ENCODE peak calls at places on chromosomes 7 and 10, in seven cellular contexts. One of them, this sample, is unnamed.

GRCh38 chr10:62803993-62804383 is 532 bp upstream of the ADO start:
- DNase-seq in ELR: peak; percentile 10
- DNase-seq in stimulated activated CD4-positive, alpha-beta T cell treated with anti-CD3 and anti-CD28 coated beads, Interleukin-4, amount 100 ng/mL, for 24 hours: no peak
- DNase-seq in spleen: no peak
- DNase-seq in activated CD4-positive, alpha-beta T cell treated with anti-CD3 and anti-CD28 coated beads, Interleukin-2, amount 10 ng/mL, durations not matched to agents 7 days and 5 days: no peak
- DNase-seq in activated T-helper 1 cell treated with Interleukin-2 at 50 U/mL for 16 hours: no peak
- DNase-seq in posterior cingulate gyrus: no peak
- DNase-seq in this sample: no peak

GRCh38 chr10:35341521-35341920 is 5.2 kb downstream of the CCNY start:
- DNase-seq in spleen: no peak
- DNase-seq in posterior cingulate gyrus: no peak
- DNase-seq in activated CD4-positive, alpha-beta T cell treated with anti-CD3 and anti-CD28 coated beads, Interleukin-2, amount 10 ng/mL, durations not matched to agents 7 days and 5 days: peak; percentile 58
- DNase-seq in stimulated activated CD4-positive, alpha-beta T cell treated with anti-CD3 and anti-CD28 coated beads, Interleukin-4, amount 100 ng/mL, for 24 hours: no peak
- DNase-seq in activated T-helper 1 cell treated with Interleukin-2 at 50 U/mL for 16 hours: no peak
- DNase-seq in ELR: no peak
- DNase-seq in this sample: peak; percentile 43

GRCh38 chr7:117113871-117114270 is 160.6 kb downstream of the ST7 start:
- DNase-seq in activated T-helper 1 cell treated with Interleukin-2 at 50 U/mL for 16 hours: no peak
- DNase-seq in stimulated activated CD4-positive, alpha-beta T cell treated with anti-CD3 and anti-CD28 coated beads, Interleukin-4, amount 100 ng/mL, for 24 hours: no peak
- DNase-seq in spleen: no peak
- DNase-seq in posterior cingulate gyrus: no peak
- DNase-seq in activated CD4-positive, alpha-beta T cell treated with anti-CD3 and anti-CD28 coated beads, Interleukin-2, amount 10 ng/mL, durations not matched to agents 7 days and 5 days: no peak
- DNase-seq in ELR: no peak
- DNase-seq in this sample: no peak

GRCh38 chr10:58662314-58662713 is 149.6 kb downstream of the BICC1 start:
- DNase-seq in activated T-helper 1 cell treated with Interleukin-2 at 50 U/mL for 16 hours: no peak
- DNase-seq in ELR: peak; percentile 90
- DNase-seq in posterior cingulate gyrus: no peak
- DNase-seq in spleen: no peak
- DNase-seq in stimulated activated CD4-positive, alpha-beta T cell treated with anti-CD3 and anti-CD28 coated beads, Interleukin-4, amount 100 ng/mL, for 24 hours: no peak
- DNase-seq in activated CD4-positive, alpha-beta T cell treated with anti-CD3 and anti-CD28 coated beads, Interleukin-2, amount 10 ng/mL, durations not matched to agents 7 days and 5 days: no peak
- DNase-seq in this sample: no peak

GRCh38 chr7:80443336-80443735 is 68.5 kb downstream of the GNAT3 start:
- DNase-seq in posterior cingulate gyrus: no peak
- DNase-seq in activated T-helper 1 cell treated with Interleukin-2 at 50 U/mL for 16 hours: no peak
- DNase-seq in activated CD4-positive, alpha-beta T cell treated with anti-CD3 and anti-CD28 coated beads, Interleukin-2, amount 10 ng/mL, durations not matched to agents 7 days and 5 days: no peak
- DNase-seq in spleen: no peak
- DNase-seq in ELR: no peak
- DNase-seq in stimulated activated CD4-positive, alpha-beta T cell treated with anti-CD3 and anti-CD28 coated beads, Interleukin-4, amount 100 ng/mL, for 24 hours: no peak
- DNase-seq in this sample: no peak

GRCh38 chr10:131084791-131085585 is 226.5 kb downstream of the TCERG1L start:
- DNase-seq in activated CD4-positive, alpha-beta T cell treated with anti-CD3 and anti-CD28 coated beads, Interleukin-2, amount 10 ng/mL, durations not matched to agents 7 days and 5 days: no peak
- DNase-seq in spleen: no peak
- DNase-seq in stimulated activated CD4-positive, alpha-beta T cell treated with anti-CD3 and anti-CD28 coated beads, Interleukin-4, amount 100 ng/mL, for 24 hours: no peak
- DNase-seq in posterior cingulate gyrus: no peak
- DNase-seq in ELR: no peak
- DNase-seq in activated T-helper 1 cell treated with Interleukin-2 at 50 U/mL for 16 hours: no peak
- DNase-seq in this sample: no peak

GRCh38 chr7:95324396-95324795 is at the start of gene PON1:
- DNase-seq in stimulated activated CD4-positive, alpha-beta T cell treated with anti-CD3 and anti-CD28 coated beads, Interleukin-4, amount 100 ng/mL, for 24 hours: no peak
- DNase-seq in ELR: no peak
- DNase-seq in activated T-helper 1 cell treated with Interleukin-2 at 50 U/mL for 16 hours: no peak
- DNase-seq in activated CD4-positive, alpha-beta T cell treated with anti-CD3 and anti-CD28 coated beads, Interleukin-2, amount 10 ng/mL, durations not matched to agents 7 days and 5 days: peak; percentile 25
- DNase-seq in posterior cingulate gyrus: no peak
- DNase-seq in spleen: peak; percentile 73
- DNase-seq in this sample: no peak

GRCh38 chr10:12500406-12501303 is 151.3 kb downstream of the CAMK1D start:
- DNase-seq in stimulated activated CD4-positive, alpha-beta T cell treated with anti-CD3 and anti-CD28 coated beads, Interleukin-4, amount 100 ng/mL, for 24 hours: no peak
- DNase-seq in posterior cingulate gyrus: no peak
- DNase-seq in activated T-helper 1 cell treated with Interleukin-2 at 50 U/mL for 16 hours: no peak
- DNase-seq in ELR: no peak
- DNase-seq in spleen: peak; percentile 23
- DNase-seq in activated CD4-positive, alpha-beta T cell treated with anti-CD3 and anti-CD28 coated beads, Interleukin-2, amount 10 ng/mL, durations not matched to agents 7 days and 5 days: no peak
- DNase-seq in this sample: no peak

GRCh38 chr7:35349001-35349400 is 95.1 kb upstream of the TBX20 start:
- DNase-seq in activated T-helper 1 cell treated with Interleukin-2 at 50 U/mL for 16 hours: no peak
- DNase-seq in posterior cingulate gyrus: no peak
- DNase-seq in activated CD4-positive, alpha-beta T cell treated with anti-CD3 and anti-CD28 coated beads, Interleukin-2, amount 10 ng/mL, durations not matched to agents 7 days and 5 days: no peak
- DNase-seq in spleen: no peak
- DNase-seq in stimulated activated CD4-positive, alpha-beta T cell treated with anti-CD3 and anti-CD28 coated beads, Interleukin-4, amount 100 ng/mL, for 24 hours: no peak
- DNase-seq in ELR: no peak
- DNase-seq in this sample: no peak

GRCh38 chr7:125406111-125406510 is 476.5 kb upstream of the POT1 start:
- DNase-seq in activated CD4-positive, alpha-beta T cell treated with anti-CD3 and anti-CD28 coated beads, Interleukin-2, amount 10 ng/mL, durations not matched to agents 7 days and 5 days: no peak
- DNase-seq in posterior cingulate gyrus: no peak
- DNase-seq in ELR: no peak
- DNase-seq in stimulated activated CD4-positive, alpha-beta T cell treated with anti-CD3 and anti-CD28 coated beads, Interleukin-4, amount 100 ng/mL, for 24 hours: no peak
- DNase-seq in activated T-helper 1 cell treated with Interleukin-2 at 50 U/mL for 16 hours: no peak
- DNase-seq in spleen: no peak
- DNase-seq in this sample: no peak

GRCh38 chr7:101373812-101374612 is 11.3 kb downstream of the COL26A1 start:
- DNase-seq in activated CD4-positive, alpha-beta T cell treated with anti-CD3 and anti-CD28 coated beads, Interleukin-2, amount 10 ng/mL, durations not matched to agents 7 days and 5 days: no peak
- DNase-seq in posterior cingulate gyrus: no peak
- DNase-seq in stimulated activated CD4-positive, alpha-beta T cell treated with anti-CD3 and anti-CD28 coated beads, Interleukin-4, amount 100 ng/mL, for 24 hours: no peak
- DNase-seq in activated T-helper 1 cell treated with Interleukin-2 at 50 U/mL for 16 hours: no peak
- DNase-seq in ELR: no peak
- DNase-seq in spleen: no peak
- DNase-seq in this sample: no peak

GRCh38 chr7:107090452-107090851 is 45.9 kb downstream of the PRKAR2B start:
- DNase-seq in activated CD4-positive, alpha-beta T cell treated with anti-CD3 and anti-CD28 coated beads, Interleukin-2, amount 10 ng/mL, durations not matched to agents 7 days and 5 days: no peak
- DNase-seq in spleen: no peak
- DNase-seq in posterior cingulate gyrus: no peak
- DNase-seq in activated T-helper 1 cell treated with Interleukin-2 at 50 U/mL for 16 hours: no peak
- DNase-seq in ELR: no peak
- DNase-seq in stimulated activated CD4-positive, alpha-beta T cell treated with anti-CD3 and anti-CD28 coated beads, Interleukin-4, amount 100 ng/mL, for 24 hours: no peak
- DNase-seq in this sample: peak; percentile 98

GRCh38 chr10:80173441-80173840 is 31.9 kb downstream of the ANXA11 start:
- DNase-seq in activated CD4-positive, alpha-beta T cell treated with anti-CD3 and anti-CD28 coated beads, Interleukin-2, amount 10 ng/mL, durations not matched to agents 7 days and 5 days: no peak
- DNase-seq in activated T-helper 1 cell treated with Interleukin-2 at 50 U/mL for 16 hours: no peak
- DNase-seq in ELR: no peak
- DNase-seq in stimulated activated CD4-positive, alpha-beta T cell treated with anti-CD3 and anti-CD28 coated beads, Interleukin-4, amount 100 ng/mL, for 24 hours: no peak
- DNase-seq in spleen: peak; percentile 50
- DNase-seq in posterior cingulate gyrus: no peak
- DNase-seq in this sample: peak; percentile 44

GRCh38 chr7:56097700-56098099 is 4.9 kb upstream of the PHKG1 start:
- DNase-seq in activated CD4-positive, alpha-beta T cell treated with anti-CD3 and anti-CD28 coated beads, Interleukin-2, amount 10 ng/mL, durations not matched to agents 7 days and 5 days: no peak
- DNase-seq in spleen: peak; percentile 37
- DNase-seq in stimulated activated CD4-positive, alpha-beta T cell treated with anti-CD3 and anti-CD28 coated beads, Interleukin-4, amount 100 ng/mL, for 24 hours: no peak
- DNase-seq in posterior cingulate gyrus: no peak
- DNase-seq in ELR: peak; percentile 74
- DNase-seq in activated T-helper 1 cell treated with Interleukin-2 at 50 U/mL for 16 hours: no peak
- DNase-seq in this sample: no peak

GRCh38 chr7:22356010-22356854 is 722 bp downstream of the RAPGEF5 start:
- DNase-seq in stimulated activated CD4-positive, alpha-beta T cell treated with anti-CD3 and anti-CD28 coated beads, Interleukin-4, amount 100 ng/mL, for 24 hours: no peak
- DNase-seq in activated CD4-positive, alpha-beta T cell treated with anti-CD3 and anti-CD28 coated beads, Interleukin-2, amount 10 ng/mL, durations not matched to agents 7 days and 5 days: no peak
- DNase-seq in spleen: peak; percentile 78
- DNase-seq in ELR: no peak
- DNase-seq in posterior cingulate gyrus: no peak
- DNase-seq in activated T-helper 1 cell treated with Interleukin-2 at 50 U/mL for 16 hours: no peak
- DNase-seq in this sample: peak; percentile 68

GRCh38 chr7:80876894-80877414 is 41.9 kb downstream of the SEMA3C start:
- DNase-seq in activated T-helper 1 cell treated with Interleukin-2 at 50 U/mL for 16 hours: no peak
- DNase-seq in ELR: peak; percentile 72
- DNase-seq in spleen: no peak
- DNase-seq in activated CD4-positive, alpha-beta T cell treated with anti-CD3 and anti-CD28 coated beads, Interleukin-2, amount 10 ng/mL, durations not matched to agents 7 days and 5 days: no peak
- DNase-seq in stimulated activated CD4-positive, alpha-beta T cell treated with anti-CD3 and anti-CD28 coated beads, Interleukin-4, amount 100 ng/mL, for 24 hours: no peak
- DNase-seq in posterior cingulate gyrus: no peak
- DNase-seq in this sample: no peak

GRCh38 chr10:15609291-15609690 is 110.4 kb downstream of the ITGA8 start:
- DNase-seq in posterior cingulate gyrus: no peak
- DNase-seq in ELR: peak; percentile 58
- DNase-seq in spleen: no peak
- DNase-seq in stimulated activated CD4-positive, alpha-beta T cell treated with anti-CD3 and anti-CD28 coated beads, Interleukin-4, amount 100 ng/mL, for 24 hours: no peak
- DNase-seq in activated T-helper 1 cell treated with Interleukin-2 at 50 U/mL for 16 hours: no peak
- DNase-seq in activated CD4-positive, alpha-beta T cell treated with anti-CD3 and anti-CD28 coated beads, Interleukin-2, amount 10 ng/mL, durations not matched to agents 7 days and 5 days: no peak
- DNase-seq in this sample: no peak

GRCh38 chr10:119677126-119677525 is 25.9 kb downstream of the BAG3 start:
- DNase-seq in activated T-helper 1 cell treated with Interleukin-2 at 50 U/mL for 16 hours: no peak
- DNase-seq in activated CD4-positive, alpha-beta T cell treated with anti-CD3 and anti-CD28 coated beads, Interleukin-2, amount 10 ng/mL, durations not matched to agents 7 days and 5 days: no peak
- DNase-seq in ELR: no peak
- DNase-seq in posterior cingulate gyrus: no peak
- DNase-seq in spleen: no peak
- DNase-seq in stimulated activated CD4-positive, alpha-beta T cell treated with anti-CD3 and anti-CD28 coated beads, Interleukin-4, amount 100 ng/mL, for 24 hours: no peak
- DNase-seq in this sample: no peak

GRCh38 chr7:7641129-7641663 is 644 bp downstream of the UMAD1 start:
- DNase-seq in activated CD4-positive, alpha-beta T cell treated with anti-CD3 and anti-CD28 coated beads, Interleukin-2, amount 10 ng/mL, durations not matched to agents 7 days and 5 days: no peak
- DNase-seq in posterior cingulate gyrus: no peak
- DNase-seq in stimulated activated CD4-positive, alpha-beta T cell treated with anti-CD3 and anti-CD28 coated beads, Interleukin-4, amount 100 ng/mL, for 24 hours: no peak
- DNase-seq in spleen: no peak
- DNase-seq in activated T-helper 1 cell treated with Interleukin-2 at 50 U/mL for 16 hours: peak; percentile 6
- DNase-seq in ELR: no peak
- DNase-seq in this sample: no peak

GRCh38 chr7:121334875-121335648 is 6.3 kb downstream of the WNT16 start:
- DNase-seq in stimulated activated CD4-positive, alpha-beta T cell treated with anti-CD3 and anti-CD28 coated beads, Interleukin-4, amount 100 ng/mL, for 24 hours: no peak
- DNase-seq in ELR: peak; percentile 11
- DNase-seq in posterior cingulate gyrus: no peak
- DNase-seq in activated CD4-positive, alpha-beta T cell treated with anti-CD3 and anti-CD28 coated beads, Interleukin-2, amount 10 ng/mL, durations not matched to agents 7 days and 5 days: no peak
- DNase-seq in activated T-helper 1 cell treated with Interleukin-2 at 50 U/mL for 16 hours: no peak
- DNase-seq in spleen: no peak
- DNase-seq in this sample: no peak

GRCh38 chr10:92074126-92074887 is 150.7 kb downstream of the BTAF1 start:
- DNase-seq in stimulated activated CD4-positive, alpha-beta T cell treated with anti-CD3 and anti-CD28 coated beads, Interleukin-4, amount 100 ng/mL, for 24 hours: no peak
- DNase-seq in activated CD4-positive, alpha-beta T cell treated with anti-CD3 and anti-CD28 coated beads, Interleukin-2, amount 10 ng/mL, durations not matched to agents 7 days and 5 days: no peak
- DNase-seq in activated T-helper 1 cell treated with Interleukin-2 at 50 U/mL for 16 hours: no peak
- DNase-seq in spleen: no peak
- DNase-seq in ELR: peak; percentile 39
- DNase-seq in posterior cingulate gyrus: no peak
- DNase-seq in this sample: peak; percentile 44

GRCh38 chr7:119219663-119220062 is 995.2 kb downstream of the ANKRD7 start:
- DNase-seq in stimulated activated CD4-positive, alpha-beta T cell treated with anti-CD3 and anti-CD28 coated beads, Interleukin-4, amount 100 ng/mL, for 24 hours: no peak
- DNase-seq in activated CD4-positive, alpha-beta T cell treated with anti-CD3 and anti-CD28 coated beads, Interleukin-2, amount 10 ng/mL, durations not matched to agents 7 days and 5 days: no peak
- DNase-seq in ELR: no peak
- DNase-seq in posterior cingulate gyrus: no peak
- DNase-seq in spleen: no peak
- DNase-seq in activated T-helper 1 cell treated with Interleukin-2 at 50 U/mL for 16 hours: no peak
- DNase-seq in this sample: no peak

GRCh38 chr10:11755512-11756247 is 13.5 kb downstream of the ECHDC3 start:
- DNase-seq in spleen: no peak
- DNase-seq in stimulated activated CD4-positive, alpha-beta T cell treated with anti-CD3 and anti-CD28 coated beads, Interleukin-4, amount 100 ng/mL, for 24 hours: no peak
- DNase-seq in ELR: no peak
- DNase-seq in activated CD4-positive, alpha-beta T cell treated with anti-CD3 and anti-CD28 coated beads, Interleukin-2, amount 10 ng/mL, durations not matched to agents 7 days and 5 days: no peak
- DNase-seq in posterior cingulate gyrus: no peak
- DNase-seq in activated T-helper 1 cell treated with Interleukin-2 at 50 U/mL for 16 hours: no peak
- DNase-seq in this sample: no peak

GRCh38 chr7:66500087-66500486 is 128.6 kb upstream of the KCTD7 start:
- DNase-seq in ELR: peak; percentile 51
- DNase-seq in activated T-helper 1 cell treated with Interleukin-2 at 50 U/mL for 16 hours: no peak
- DNase-seq in posterior cingulate gyrus: no peak
- DNase-seq in stimulated activated CD4-positive, alpha-beta T cell treated with anti-CD3 and anti-CD28 coated beads, Interleukin-4, amount 100 ng/mL, for 24 hours: no peak
- DNase-seq in activated CD4-positive, alpha-beta T cell treated with anti-CD3 and anti-CD28 coated beads, Interleukin-2, amount 10 ng/mL, durations not matched to agents 7 days and 5 days: no peak
- DNase-seq in spleen: peak; percentile 13
- DNase-seq in this sample: peak; percentile 27

GRCh38 chr7:54964136-54964535 is 54.7 kb upstream of the EGFR start:
- DNase-seq in posterior cingulate gyrus: no peak
- DNase-seq in activated T-helper 1 cell treated with Interleukin-2 at 50 U/mL for 16 hours: no peak
- DNase-seq in activated CD4-positive, alpha-beta T cell treated with anti-CD3 and anti-CD28 coated beads, Interleukin-2, amount 10 ng/mL, durations not matched to agents 7 days and 5 days: no peak
- DNase-seq in ELR: no peak
- DNase-seq in spleen: no peak
- DNase-seq in stimulated activated CD4-positive, alpha-beta T cell treated with anti-CD3 and anti-CD28 coated beads, Interleukin-4, amount 100 ng/mL, for 24 hours: no peak
- DNase-seq in this sample: no peak

GRCh38 chr7:6654842-6655610 is 17.9 kb downstream of the ZNF316 start:
- DNase-seq in activated T-helper 1 cell treated with Interleukin-2 at 50 U/mL for 16 hours: no peak
- DNase-seq in spleen: no peak
- DNase-seq in stimulated activated CD4-positive, alpha-beta T cell treated with anti-CD3 and anti-CD28 coated beads, Interleukin-4, amount 100 ng/mL, for 24 hours: no peak
- DNase-seq in ELR: no peak
- DNase-seq in activated CD4-positive, alpha-beta T cell treated with anti-CD3 and anti-CD28 coated beads, Interleukin-2, amount 10 ng/mL, durations not matched to agents 7 days and 5 days: no peak
- DNase-seq in posterior cingulate gyrus: no peak
- DNase-seq in this sample: no peak

GRCh38 chr10:18659784-18660561 is 742 bp downstream of the ARL5B start:
- DNase-seq in posterior cingulate gyrus: no peak
- DNase-seq in activated T-helper 1 cell treated with Interleukin-2 at 50 U/mL for 16 hours: no peak
- DNase-seq in stimulated activated CD4-positive, alpha-beta T cell treated with anti-CD3 and anti-CD28 coated beads, Interleukin-4, amount 100 ng/mL, for 24 hours: no peak
- DNase-seq in activated CD4-positive, alpha-beta T cell treated with anti-CD3 and anti-CD28 coated beads, Interleukin-2, amount 10 ng/mL, durations not matched to agents 7 days and 5 days: peak; percentile 25
- DNase-seq in spleen: no peak
- DNase-seq in ELR: peak; percentile 46
- DNase-seq in this sample: peak; percentile 53

GRCh38 chr7:45663965-45664623 is 89.9 kb downstream of the ADCY1 start:
- DNase-seq in ELR: no peak
- DNase-seq in activated CD4-positive, alpha-beta T cell treated with anti-CD3 and anti-CD28 coated beads, Interleukin-2, amount 10 ng/mL, durations not matched to agents 7 days and 5 days: no peak
- DNase-seq in posterior cingulate gyrus: no peak
- DNase-seq in spleen: peak; percentile 49
- DNase-seq in stimulated activated CD4-positive, alpha-beta T cell treated with anti-CD3 and anti-CD28 coated beads, Interleukin-4, amount 100 ng/mL, for 24 hours: no peak
- DNase-seq in activated T-helper 1 cell treated with Interleukin-2 at 50 U/mL for 16 hours: no peak
- DNase-seq in this sample: no peak

GRCh38 chr7:80611779-80612178 is 26.7 kb upstream of the CD36 start:
- DNase-seq in activated T-helper 1 cell treated with Interleukin-2 at 50 U/mL for 16 hours: no peak
- DNase-seq in posterior cingulate gyrus: no peak
- DNase-seq in activated CD4-positive, alpha-beta T cell treated with anti-CD3 and anti-CD28 coated beads, Interleukin-2, amount 10 ng/mL, durations not matched to agents 7 days and 5 days: no peak
- DNase-seq in ELR: peak; percentile 37
- DNase-seq in spleen: no peak
- DNase-seq in stimulated activated CD4-positive, alpha-beta T cell treated with anti-CD3 and anti-CD28 coated beads, Interleukin-4, amount 100 ng/mL, for 24 hours: no peak
- DNase-seq in this sample: no peak

GRCh38 chr7:1912472-1913289 is 242.6 kb downstream of the ELFN1 start:
- DNase-seq in stimulated activated CD4-positive, alpha-beta T cell treated with anti-CD3 and anti-CD28 coated beads, Interleukin-4, amount 100 ng/mL, for 24 hours: no peak
- DNase-seq in spleen: no peak
- DNase-seq in activated T-helper 1 cell treated with Interleukin-2 at 50 U/mL for 16 hours: no peak
- DNase-seq in ELR: peak; percentile 94
- DNase-seq in activated CD4-positive, alpha-beta T cell treated with anti-CD3 and anti-CD28 coated beads, Interleukin-2, amount 10 ng/mL, durations not matched to agents 7 days and 5 days: no peak
- DNase-seq in posterior cingulate gyrus: no peak
- DNase-seq in this sample: no peak

GRCh38 chr10:83544049-83544448 is 595.3 kb upstream of the GHITM start:
- DNase-seq in activated CD4-positive, alpha-beta T cell treated with anti-CD3 and anti-CD28 coated beads, Interleukin-2, amount 10 ng/mL, durations not matched to agents 7 days and 5 days: no peak
- DNase-seq in posterior cingulate gyrus: no peak
- DNase-seq in stimulated activated CD4-positive, alpha-beta T cell treated with anti-CD3 and anti-CD28 coated beads, Interleukin-4, amount 100 ng/mL, for 24 hours: no peak
- DNase-seq in ELR: no peak
- DNase-seq in spleen: no peak
- DNase-seq in activated T-helper 1 cell treated with Interleukin-2 at 50 U/mL for 16 hours: no peak
- DNase-seq in this sample: no peak

GRCh38 chr10:114239117-114239993 is at the start of gene VWA2:
- DNase-seq in activated CD4-positive, alpha-beta T cell treated with anti-CD3 and anti-CD28 coated beads, Interleukin-2, amount 10 ng/mL, durations not matched to agents 7 days and 5 days: no peak
- DNase-seq in ELR: no peak
- DNase-seq in posterior cingulate gyrus: no peak
- DNase-seq in activated T-helper 1 cell treated with Interleukin-2 at 50 U/mL for 16 hours: no peak
- DNase-seq in spleen: peak; percentile 82
- DNase-seq in stimulated activated CD4-positive, alpha-beta T cell treated with anti-CD3 and anti-CD28 coated beads, Interleukin-4, amount 100 ng/mL, for 24 hours: no peak
- DNase-seq in this sample: peak; percentile 23

GRCh38 chr7:80284848-80285247 is 150.2 kb downstream of the GNAI1 start:
- DNase-seq in activated T-helper 1 cell treated with Interleukin-2 at 50 U/mL for 16 hours: no peak
- DNase-seq in spleen: no peak
- DNase-seq in stimulated activated CD4-positive, alpha-beta T cell treated with anti-CD3 and anti-CD28 coated beads, Interleukin-4, amount 100 ng/mL, for 24 hours: no peak
- DNase-seq in posterior cingulate gyrus: no peak
- DNase-seq in activated CD4-positive, alpha-beta T cell treated with anti-CD3 and anti-CD28 coated beads, Interleukin-2, amount 10 ng/mL, durations not matched to agents 7 days and 5 days: no peak
- DNase-seq in ELR: peak; percentile 71
- DNase-seq in this sample: no peak

GRCh38 chr7:106054133-106054532 is 58.0 kb downstream of the SYPL1 start:
- DNase-seq in activated T-helper 1 cell treated with Interleukin-2 at 50 U/mL for 16 hours: no peak
- DNase-seq in posterior cingulate gyrus: no peak
- DNase-seq in activated CD4-positive, alpha-beta T cell treated with anti-CD3 and anti-CD28 coated beads, Interleukin-2, amount 10 ng/mL, durations not matched to agents 7 days and 5 days: no peak
- DNase-seq in stimulated activated CD4-positive, alpha-beta T cell treated with anti-CD3 and anti-CD28 coated beads, Interleukin-4, amount 100 ng/mL, for 24 hours: no peak
- DNase-seq in spleen: no peak
- DNase-seq in ELR: no peak
- DNase-seq in this sample: no peak

GRCh38 chr10:100934084-100934659 is 21.4 kb downstream of the SLF2 start:
- DNase-seq in posterior cingulate gyrus: no peak
- DNase-seq in ELR: peak; percentile 38
- DNase-seq in activated T-helper 1 cell treated with Interleukin-2 at 50 U/mL for 16 hours: no peak
- DNase-seq in spleen: no peak
- DNase-seq in activated CD4-positive, alpha-beta T cell treated with anti-CD3 and anti-CD28 coated beads, Interleukin-2, amount 10 ng/mL, durations not matched to agents 7 days and 5 days: peak; percentile 21
- DNase-seq in stimulated activated CD4-positive, alpha-beta T cell treated with anti-CD3 and anti-CD28 coated beads, Interleukin-4, amount 100 ng/mL, for 24 hours: no peak
- DNase-seq in this sample: peak; percentile 21

GRCh38 chr7:30162133-30162532 is 27.3 kb downstream of the MTURN start:
- DNase-seq in spleen: no peak
- DNase-seq in stimulated activated CD4-positive, alpha-beta T cell treated with anti-CD3 and anti-CD28 coated beads, Interleukin-4, amount 100 ng/mL, for 24 hours: no peak
- DNase-seq in posterior cingulate gyrus: no peak
- DNase-seq in activated CD4-positive, alpha-beta T cell treated with anti-CD3 and anti-CD28 coated beads, Interleukin-2, amount 10 ng/mL, durations not matched to agents 7 days and 5 days: no peak
- DNase-seq in ELR: no peak
- DNase-seq in activated T-helper 1 cell treated with Interleukin-2 at 50 U/mL for 16 hours: no peak
- DNase-seq in this sample: no peak